ENCODE peak calls at places on chromosomes 7 and 10, in eight cellular contexts. I, V, Q, E, C, N, W and B are unnamed samples.

GRCh38 chr10:101380353-101381017 is 26.5 kb downstream of the BTRC start:
- DNase-seq in W (no peak), C (no peak), N (no peak), V (peak; percentile 36), E (no peak), Q (no peak), I (no peak), B (no peak)

GRCh38 chr7:45894665-45895062 is 6.4 kb downstream of the IGFBP1 start:
- DNase-seq in Q (no peak), E (no peak), I (no peak), N (no peak), W (no peak), V (no peak), C (no peak), B (no peak)

GRCh38 chr7:139708541-139708940 is 69.3 kb downstream of the HIPK2 start:
- DNase-seq in V (no peak), Q (no peak), N (peak; percentile 89), W (no peak), E (no peak), I (no peak), C (no peak), B (no peak)

GRCh38 chr10:13880760-13881159 is 294.0 kb downstream of the PRPF18 start:
- DNase-seq in N (no peak), V (no peak), W (no peak), E (no peak), I (no peak), Q (no peak), C (no peak), B (no peak)

GRCh38 chr10:84525120-84525806 is 196.9 kb downstream of the CCSER2 start:
- DNase-seq in Q (no peak), N (no peak), W (no peak), I (no peak), C (no peak), E (no peak), V (no peak), B (no peak)

GRCh38 chr10:92756233-92757065 is 66.7 kb downstream of the HHEX start:
- DNase-seq in N (no peak), E (no peak), Q (no peak), W (no peak), C (no peak), I (no peak), V (peak; percentile 96), B (no peak)

GRCh38 chr10:123808873-123809272 is 82.7 kb downstream of the CPXM2 start:
- DNase-seq in I (no peak), E (no peak), C (no peak), W (no peak), Q (peak; percentile 16), V (no peak), N (no peak), B (no peak)

GRCh38 chr7:50555594-50556140 is 9.5 kb downstream of the DDC start:
- DNase-seq in E (no peak), I (no peak), V (no peak), C (no peak), W (no peak), N (no peak), Q (no peak), B (no peak)

GRCh38 chr7:29291723-29292591 is 97.4 kb downstream of the CHN2 start:
- DNase-seq in E (no peak), V (no peak), N (no peak), C (no peak), Q (no peak), I (no peak), W (no peak), B (no peak)

GRCh38 chr10:79104264-79104954 is 35.6 kb downstream of the ZMIZ1 start:
- DNase-seq in C (no peak), Q (peak; percentile 93), I (no peak), E (peak; percentile 64), W (peak; percentile 56), N (no peak), V (no peak), B (no peak)

GRCh38 chr10:124529661-124530214 is 68.1 kb downstream of the LHPP start:
- DNase-seq in Q (no peak), V (no peak), I (no peak), W (no peak), N (no peak), C (no peak), E (no peak), B (no peak)

GRCh38 chr10:74208997-74209396 is 58.0 kb downstream of the ADK start:
- DNase-seq in E (no peak), W (no peak), I (no peak), Q (no peak), V (no peak), C (no peak), N (no peak), B (no peak)

GRCh38 chr7:86320341-86320740 is 323.4 kb upstream of the GRM3 start:
- DNase-seq in C (no peak), W (no peak), N (no peak), V (no peak), E (no peak), Q (no peak), I (no peak), B (no peak)